ENCODE peak calls at places on chromosomes 7 and 10, in six cellular contexts. L, G, O, E, X and B are unnamed samples.
A peak's percentile ranks its signal among the peaks of the same experiment; 100 is the strongest.

GRCh38 chr10:91653214-91653875 is 20.5 kb upstream of the PPP1R3C start:
- DNase-seq in G (no peak), O (peak; percentile 77), L (no peak), E (no peak), X (no peak), B (no peak)

GRCh38 chr10:28711776-28712175 is 34.5 kb downstream of the BAMBI start:
- DNase-seq in L (no peak), O (no peak), E (no peak), G (no peak), X (no peak), B (no peak)

GRCh38 chr7:157005456-157006204 is 4.8 kb downstream of the MNX1 start:
- DNase-seq in L (no peak), X (peak; percentile 79), O (no peak), G (no peak), E (no peak), B (peak; percentile 57)

GRCh38 chr7:30727061-30727945 is 24.6 kb upstream of the INMT start:
- DNase-seq in L (no peak), E (no peak), G (peak; percentile 64), X (no peak), O (peak; percentile 15), B (no peak)

GRCh38 chr10:52770904-52771303 is 1.7 kb downstream of the MBL2 start:
- DNase-seq in G (no peak), X (no peak), L (no peak), E (no peak), O (no peak), B (no peak)

GRCh38 chr10:48501806-48502771 is 102.8 kb downstream of the ARHGAP22 start:
- DNase-seq in L (peak; percentile 13), X (no peak), E (no peak), O (peak; percentile 40), G (no peak), B (peak; percentile 23)

GRCh38 chr10:93198401-93199175 is 124.9 kb downstream of the CYP26A1 start:
- DNase-seq in G (no peak), O (peak; percentile 42), E (no peak), L (no peak), X (peak; percentile 30), B (no peak)

GRCh38 chr10:102831322-102832071 is 5.7 kb downstream of the CYP17A1 start:
- DNase-seq in E (no peak), O (peak; percentile 39), L (no peak), X (no peak), G (no peak), B (no peak)

GRCh38 chr10:132418520-132419416 is 21.8 kb downstream of the PWWP2B start:
- DNase-seq in L (peak; percentile 92), X (peak; percentile 49), E (no peak), O (no peak), G (no peak), B (no peak)
- H3K4me1 ChIP-seq in L (peaks cover 45% of the 10 kb centered on the region), X (peaks cover 37% of the 10 kb centered on the region), E (peaks cover 13% of the 10 kb centered on the region), O (peaks cover 9% of the 10 kb centered on the region), G (peaks cover 40% of the 10 kb centered on the region), B (peaks cover 33% of the 10 kb centered on the region)

GRCh38 chr10:21172774-21173432 is 275.8 kb upstream of the NEBL start:
- DNase-seq in G (no peak), E (no peak), O (no peak), L (peak; percentile 52), X (peak; percentile 64), B (no peak)

GRCh38 chr10:21171936-21172773 is 275.0 kb upstream of the NEBL start:
- DNase-seq in L (peak; percentile 65), O (no peak), G (no peak), X (peak; percentile 14), E (no peak), B (no peak)

GRCh38 chr10:21173964-21174669 is 277.0 kb upstream of the NEBL start:
- DNase-seq in E (no peak), X (peak; percentile 69), O (no peak), G (no peak), L (peak; percentile 65), B (peak; percentile 66)

GRCh38 chr10:21174670-21175495 is 277.8 kb upstream of the NEBL start:
- DNase-seq in E (no peak), G (no peak), X (peak; percentile 78), O (no peak), L (no peak), B (no peak)

GRCh38 chr10:21173433-21173963 is 276.4 kb upstream of the NEBL start:
- DNase-seq in L (peak; percentile 37), E (no peak), G (no peak), X (peak; percentile 58), O (no peak), B (no peak)
- TF ChIP-seq CTCF in L (no peak), E (no peak), G (no peak), X (no peak), O (no peak), B (no peak)

GRCh38 chr10:38146579-38147333 is 52.6 kb downstream of the ZNF37A start:
- DNase-seq in X (no peak), E (no peak), L (no peak), G (no peak), O (peak; percentile 10), B (no peak)
- H3K27ac ChIP-seq in X (no peak overlapping the region), E (no peak overlapping the region), L (no peak overlapping the region), G (no peak overlapping the region), O (no peak overlapping the region), B (no peak overlapping the region)

DNA sequence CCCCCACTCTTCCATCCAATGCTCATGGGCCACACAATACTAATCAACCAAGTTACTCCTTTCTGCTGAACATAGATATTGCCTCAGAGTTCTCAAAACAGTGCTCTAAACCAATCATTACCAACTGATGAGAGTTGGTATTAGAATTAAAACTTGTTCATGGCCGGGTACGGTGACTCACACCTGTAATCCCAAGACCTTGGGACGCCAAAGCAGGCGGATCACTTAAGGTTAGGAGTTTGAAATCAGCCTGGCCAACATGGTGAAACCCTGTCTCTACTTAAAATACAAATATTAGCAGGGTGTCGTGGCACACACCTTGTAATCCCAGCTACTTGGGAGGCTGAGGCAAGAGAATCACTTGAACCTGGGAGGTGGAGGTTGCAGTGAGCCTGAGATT is 8.2 kb downstream of the TM9SF3 start:
- DNase-seq in L (no peak), X (no peak), O (no peak), E (no peak), G (no peak), B (no peak)
- H3K4me1 ChIP-seq in L (peaks cover 12% of the 10 kb centered on the region), X (peaks cover 25% of the 10 kb centered on the region), O (peaks cover 5% of the 10 kb centered on the region), E (no peaks in the 10 kb centered on the region), G (peaks cover 58% of the 10 kb centered on the region), B (peaks cover 65% of the 10 kb centered on the region)

GRCh38 chr7:88223265-88223664 is 3.4 kb upstream of the SRI start:
- DNase-seq in E (no peak), O (no peak), L (no peak), G (no peak), X (no peak), B (no peak)

GRCh38 chr7:88218836-88219605 is 817 bp downstream of the SRI start:
- DNase-seq in L (peak; percentile 81), G (peak; percentile 33), X (peak; percentile 62), E (no peak), O (peak; percentile 66), B (peak; percentile 69)

GRCh38 chr7:88218428-88218745 is 1.5 kb downstream of the SRI start:
- DNase-seq in E (no peak), O (no peak), X (no peak), L (no peak), G (no peak), B (no peak)

GRCh38 chr7:88217675-88218427 is 2.0 kb downstream of the SRI start:
- DNase-seq in G (no peak), E (no peak), L (no peak), X (no peak), O (no peak), B (no peak)

DNA sequence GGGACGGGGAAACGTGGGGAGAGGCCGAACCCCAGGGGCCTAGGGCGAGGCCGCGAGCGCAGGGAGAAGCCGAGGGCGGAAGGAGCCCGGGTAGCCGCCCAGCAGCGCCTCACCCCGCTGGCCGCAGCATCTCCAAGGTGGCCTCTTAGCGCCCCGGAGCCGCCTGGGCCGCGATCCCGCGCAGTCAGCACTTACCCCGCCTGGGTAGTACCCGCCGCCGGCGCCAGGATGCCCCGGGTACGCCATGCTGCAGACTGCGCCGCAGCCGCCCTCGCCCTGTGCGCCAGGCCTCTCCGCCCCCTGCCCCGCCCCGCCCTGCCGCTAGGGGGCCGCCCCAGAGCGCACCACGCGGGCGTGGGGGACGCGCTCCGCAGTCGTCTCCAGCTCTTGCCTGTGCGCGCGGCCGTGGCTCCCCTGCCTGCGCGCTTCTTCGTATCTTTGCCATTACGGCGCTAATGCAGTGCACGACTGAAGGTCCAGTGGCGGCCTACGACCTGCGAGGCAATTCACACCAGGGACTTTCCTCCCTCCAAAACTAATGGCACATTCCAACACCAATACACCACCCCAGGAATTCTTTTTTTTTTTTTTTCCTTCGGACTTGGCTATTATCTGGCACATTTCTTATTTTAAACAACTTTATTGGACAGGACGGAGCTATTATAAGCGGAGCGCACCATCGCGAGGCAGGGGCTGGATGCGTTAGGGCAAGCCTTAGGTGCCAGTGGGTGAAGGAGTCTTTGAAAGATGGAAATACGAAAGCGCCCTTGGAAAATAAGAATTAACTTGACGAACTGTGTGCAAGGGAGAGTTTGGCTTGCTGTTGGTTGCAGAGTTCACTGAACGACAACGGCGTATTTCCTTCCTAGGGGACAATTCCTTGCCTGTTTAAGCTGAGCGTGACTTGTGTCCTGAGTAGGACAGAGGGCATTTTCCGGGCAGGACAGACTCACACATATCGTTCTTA is at the start of gene SRI:
- DNase-seq in X (peak; percentile 92), O (peak; percentile 72), G (peak; percentile 88), L (peak; percentile 89), E (peak; percentile 40), B (peak; percentile 90)
- TF ChIP-seq CTCF in X (peak; percentile 79), O (peak; percentile 60), G (peak; percentile 97), L (peak; percentile 97), E (peak; percentile 80), B (peak; percentile 96)

DNA sequence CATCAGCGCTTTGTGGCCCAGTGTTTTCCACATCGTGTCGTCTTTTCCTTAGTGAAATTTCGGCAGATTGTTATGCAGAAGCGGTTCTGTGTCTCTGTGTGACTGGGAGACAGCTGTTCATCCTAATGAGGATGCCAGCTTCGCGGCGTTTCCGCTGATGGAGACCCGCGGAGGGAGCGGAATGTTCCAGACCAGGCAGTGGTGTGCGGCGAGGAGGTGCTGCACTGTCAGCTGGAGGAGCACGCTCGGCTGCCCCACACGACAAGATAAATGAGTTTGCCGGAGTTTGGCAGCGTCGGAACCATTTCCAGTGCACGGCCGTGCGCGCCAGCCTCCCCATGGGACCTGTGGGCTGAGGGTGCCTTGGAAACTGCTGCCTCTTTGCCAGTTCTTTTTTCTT is 64.6 kb downstream of the WDR37 start:
- DNase-seq in E (no peak), O (no peak), X (no peak), G (no peak), L (peak; percentile 14), B (no peak)
- H3K27ac ChIP-seq in E (no peak overlapping the region), O (no peak overlapping the region), X (no peak overlapping the region), G (no peak overlapping the region), L (no peak overlapping the region), B (no peak overlapping the region)